ENCODE peak calls at places on chromosomes 7 and 10, in six cellular contexts. L is kidney, B is left lung, G is vagina, F is cardiac muscle cell, T is astrocyte of the spinal cord. M is an unnamed sample.

GRCh38 chr10:125083576-125083920 is 76.8 kb downstream of the CTBP2 start:
- DNase-seq in T (peak; percentile 80), F (no peak), L (peak; percentile 91), G (no peak), B (no peak), M (no peak)

GRCh38 chr7:121330053-121330833 is 1.4 kb downstream of the WNT16 start:
- DNase-seq in L (no peak), F (peak; percentile 16), T (peak; percentile 53), G (no peak), B (no peak), M (peak; percentile 46)

GRCh38 chr10:123009105-123009805 is 449 bp downstream of the ACADSB start:
- DNase-seq in L (peak; percentile 76), T (peak; percentile 17), F (peak; percentile 43), G (peak; percentile 89), B (peak; percentile 39), M (peak; percentile 40)

GRCh38 chr10:124072541-124072940 is 20.9 kb downstream of the CHST15 start:
- DNase-seq in G (no peak), L (no peak), T (no peak), B (no peak), F (no peak), M (no peak)

GRCh38 chr7:22445140-22445722 is 54.8 kb downstream of the STEAP1B start:
- DNase-seq in L (peak; percentile 95), G (no peak), F (peak; percentile 61), T (peak; percentile 31), B (peak; percentile 74), M (no peak)

GRCh38 chr7:49852619-49853462 is 79.4 kb downstream of the VWC2 start:
- DNase-seq in B (no peak), L (no peak), T (peak; percentile 33), F (peak; percentile 76), G (no peak), M (peak; percentile 63)

GRCh38 chr10:13268841-13269240 is 31.0 kb downstream of the PHYH start:
- DNase-seq in B (no peak), G (no peak), F (no peak), L (no peak), T (no peak), M (no peak)

GRCh38 chr7:128858380-128859231 is 4.0 kb upstream of the ATP6V1F start:
- DNase-seq in L (peak; percentile 75), G (no peak), B (no peak), T (no peak), F (no peak), M (no peak)

GRCh38 chr10:9010093-9010492 is 955.6 kb downstream of the GATA3 start:
- DNase-seq in F (peak; percentile 19), T (no peak), L (no peak), B (no peak), G (no peak), M (no peak)

GRCh38 chr7:153297141-153297540 is 537.6 kb downstream of the ACTR3B start:
- DNase-seq in G (no peak), T (no peak), B (no peak), F (no peak), L (no peak), M (no peak)

GRCh38 chr10:86267286-86268195 is 99.1 kb downstream of the GRID1 start:
- DNase-seq in L (no peak), G (no peak), T (no peak), F (no peak), B (no peak), M (no peak)

GRCh38 chr7:138904122-138904435 is 77.1 kb downstream of the KIAA1549 start:
- DNase-seq in T (no peak), G (no peak), B (no peak), F (no peak), L (no peak), M (no peak)

GRCh38 chr10:74677951-74678350 is 148.4 kb upstream of the KAT6B start:
- DNase-seq in F (no peak), T (no peak), G (no peak), B (no peak), L (no peak), M (peak; percentile 59)

GRCh38 chr7:79425665-79426064 is 27.8 kb downstream of the MAGI2 start:
- DNase-seq in F (no peak), T (no peak), G (no peak), L (no peak), B (no peak), M (no peak)

GRCh38 chr10:112843623-112844022 is 106.4 kb upstream of the TCF7L2 start:
- DNase-seq in T (no peak), G (no peak), B (no peak), L (no peak), F (peak; percentile 49), M (no peak)

GRCh38 chr10:28676297-28676967 is 889 bp upstream of the BAMBI start:
- DNase-seq in F (peak; percentile 59), L (no peak), T (no peak), G (no peak), B (no peak), M (no peak)

GRCh38 chr7:132932321-132933075 is 149.4 kb downstream of the CHCHD3 start:
- DNase-seq in B (no peak), T (no peak), L (no peak), G (no peak), F (no peak), M (no peak)

GRCh38 chr10:77936697-77937567 is 10.4 kb upstream of the DLG5 start:
- DNase-seq in G (no peak), F (no peak), B (no peak), L (no peak), T (no peak), M (no peak)

GRCh38 chr10:100562008-100562672 is 26.4 kb downstream of the HIF1AN start:
- DNase-seq in F (peak; percentile 87), G (no peak), B (peak; percentile 61), T (peak; percentile 53), L (peak; percentile 90), M (peak; percentile 89)

GRCh38 chr7:123637203-123637602 is 18.5 kb upstream of the LMOD2 start:
- DNase-seq in T (no peak), L (no peak), B (no peak), F (peak; percentile 42), G (no peak), M (no peak)

GRCh38 chr10:8962249-8962648 is 907.8 kb downstream of the GATA3 start:
- DNase-seq in B (no peak), T (no peak), L (no peak), F (no peak), G (no peak), M (no peak)

GRCh38 chr7:6730343-6730633 is 23.5 kb upstream of the ZNF12 start:
- DNase-seq in L (no peak), F (no peak), T (peak; percentile 38), B (no peak), G (no peak), M (peak; percentile 33)

GRCh38 chr7:20816389-20816959 is 29.8 kb upstream of the SP8 start:
- DNase-seq in F (no peak), G (no peak), T (no peak), L (no peak), B (no peak), M (no peak)

GRCh38 chr10:53314856-53315255 is 542.3 kb upstream of the MBL2 start:
- DNase-seq in G (no peak), L (no peak), T (peak; percentile 96), B (no peak), F (peak; percentile 72), M (no peak)

GRCh38 chr7:141042222-141043193 is 27.8 kb upstream of the MRPS33 start:
- DNase-seq in B (no peak), T (no peak), F (no peak), L (no peak), G (no peak), M (no peak)

GRCh38 chr7:51059493-51059892 is 257.1 kb downstream of the COBL start:
- DNase-seq in L (no peak), T (no peak), B (no peak), F (no peak), G (no peak), M (no peak)

GRCh38 chr7:51062222-51062987 is 254.2 kb downstream of the COBL start:
- DNase-seq in T (no peak), B (peak; percentile 74), F (peak; percentile 66), G (no peak), L (no peak), M (no peak)

GRCh38 chr7:51058764-51059163 is 257.8 kb downstream of the COBL start:
- DNase-seq in L (no peak), T (no peak), F (no peak), G (no peak), B (no peak), M (no peak)

GRCh38 chr7:51064688-51065087 is 251.9 kb downstream of the COBL start:
- DNase-seq in L (no peak), B (no peak), G (no peak), T (no peak), F (no peak), M (no peak)

GRCh38 chr7:51060536-51060935 is 256.1 kb downstream of the COBL start:
- DNase-seq in B (no peak), G (no peak), T (no peak), F (no peak), L (no peak), M (no peak)
- TF ChIP-seq CTCF in B (no peak), G (no peak), T (no peak), F (no peak), L (no peak), M (peak; percentile 11)

GRCh38 chr7:23533160-23533559 is 1.4 kb upstream of the TRA2A start:
- DNase-seq in F (no peak), B (no peak), L (no peak), G (no peak), T (no peak), M (no peak)
- TF ChIP-seq CTCF in F (no peak), B (no peak), L (no peak), G (no peak), T (peak; percentile 7), M (no peak)

GRCh38 chr7:12518920-12519681 is 51.4 kb upstream of the SCIN start:
- DNase-seq in F (peak; percentile 25), G (no peak), B (no peak), T (peak; percentile 4), L (no peak), M (no peak)

GRCh38 chr7:12529971-12530710 is 40.4 kb upstream of the SCIN start:
- DNase-seq in B (no peak), L (no peak), T (no peak), F (no peak), G (no peak), M (no peak)

GRCh38 chr7:12519682-12520009 is 50.9 kb upstream of the SCIN start:
- DNase-seq in F (no peak), B (no peak), G (no peak), L (no peak), T (no peak), M (no peak)

DNA sequence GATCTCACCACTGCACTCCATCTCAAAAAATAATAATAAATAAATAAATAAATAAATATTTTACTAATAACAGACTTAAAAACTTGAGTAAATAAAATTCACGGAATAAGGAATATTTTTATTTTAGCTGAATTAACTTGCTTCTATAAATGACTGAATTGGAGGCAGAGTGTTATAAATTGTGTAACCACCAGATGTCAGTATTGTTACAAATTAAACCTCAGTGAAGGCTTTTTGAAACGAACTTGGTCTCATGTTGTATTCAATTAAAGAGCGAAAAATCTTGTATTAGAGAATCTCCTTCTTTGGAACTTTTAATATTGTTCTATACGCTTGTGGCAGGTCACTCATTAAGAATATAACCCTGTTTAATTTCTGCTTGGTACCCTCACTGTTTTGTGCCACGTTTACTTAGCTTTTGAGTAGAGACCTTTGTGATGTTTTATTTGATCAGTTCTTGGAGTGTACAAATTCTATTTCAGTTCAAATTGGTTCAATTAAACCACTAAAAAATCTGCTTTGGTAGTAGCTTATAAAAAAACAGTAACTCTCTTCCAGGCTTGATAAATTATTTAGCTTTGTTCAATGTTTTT is 45.6 kb upstream of the SCIN start:
- DNase-seq in G (no peak), B (no peak), T (peak; percentile 79), L (no peak), F (peak; percentile 57), M (peak; percentile 20)
- TF ChIP-seq CTCF in G (no peak), B (peak; percentile 62), T (peak; percentile 40), L (peak; percentile 59), F (peak; percentile 44), M (peak; percentile 54)

GRCh38 chr10:110829721-110830410 is 41.9 kb upstream of the PDCD4 start:
- DNase-seq in T (no peak), F (no peak), L (no peak), G (no peak), B (no peak), M (no peak)
- TF ChIP-seq CTCF in T (no peak), F (no peak), L (no peak), G (no peak), B (no peak), M (no peak)